ENCODE peak calls at places on chromosomes 5 and 9, in six cellular contexts. S is SK-N-SH, N is HepG2, T is H1, O is GM12878, M is K562. D is an unnamed sample.

GRCh38 chr5:176481659-176482213 is 33.6 kb downstream of the FAF2 start:
- DNase-seq in S (no peak), N (peak), T (no peak), O (no peak), M (no peak), D (no peak)

GRCh38 chr5:174190073-174190675 is 144.7 kb downstream of the NSG2 start:
- DNase-seq in S (peak), N (no peak), T (no peak), O (no peak), M (no peak), D (no peak)

GRCh38 chr9:32723801-32724200 is 59.5 kb upstream of the TMEM215 start:
- DNase-seq in S (no peak), N (no peak), T (no peak), O (no peak), M (no peak), D (no peak)

GRCh38 chr9:129995409-129996160 is 47.4 kb downstream of the FNBP1 start:
- DNase-seq in S (no peak), N (no peak), T (no peak), O (no peak), M (peak), D (no peak)

GRCh38 chr9:35481347-35481975 is 8.4 kb upstream of the RUSC2 start:
- DNase-seq in S (peak), N (peak), T (no peak), O (no peak), M (peak), D (peak)

GRCh38 chr5:142324871-142325676 is at the start of gene SPRY4:
- DNase-seq in S (peak), N (peak), T (peak), O (peak), M (peak), D (peak)

GRCh38 chr9:70607329-70607728 is 192.9 kb upstream of the KLF9 start:
- DNase-seq in S (no peak), N (no peak), T (no peak), O (no peak), M (no peak), D (no peak)

GRCh38 chr5:45060686-45061085 is 251.9 kb downstream of the MRPS30 start:
- DNase-seq in S (no peak), N (no peak), T (no peak), O (no peak), M (no peak), D (no peak)

GRCh38 chr5:9529513-9529912 is 16.4 kb downstream of the SEMA5A start:
- DNase-seq in S (no peak), N (no peak), T (no peak), O (no peak), M (no peak), D (no peak)

GRCh38 chr9:33161589-33162132 is 5.5 kb downstream of the B4GALT1 start:
- DNase-seq in S (no peak), N (no peak), T (no peak), O (no peak), M (no peak), D (peak)

GRCh38 chr9:87276327-87276841 is 221.3 kb upstream of the DAPK1 start:
- DNase-seq in S (no peak), N (no peak), T (no peak), O (peak), M (no peak), D (no peak)

GRCh38 chr5:16464664-16465543 is 696 bp downstream of the ZNF622 start:
- DNase-seq in S (no peak), N (no peak), T (no peak), O (no peak), M (no peak), D (no peak)

GRCh38 chr9:106075991-106076390 is 381.6 kb downstream of the TMEM38B start:
- DNase-seq in S (no peak), N (no peak), T (no peak), O (no peak), M (no peak), D (no peak)

GRCh38 chr9:91302831-91303230 is 58.9 kb downstream of the AUH start:
- DNase-seq in S (no peak), N (peak), T (no peak), O (no peak), M (no peak), D (peak)

GRCh38 chr9:27247756-27248155 is 49.2 kb downstream of the EQTN start:
- DNase-seq in S (peak), N (peak), T (peak), O (no peak), M (peak), D (peak)

GRCh38 chr9:130535818-130536521 is 43.4 kb upstream of the FUBP3 start:
- DNase-seq in S (no peak), N (peak), T (no peak), O (no peak), M (peak), D (no peak)

GRCh38 chr5:88878976-88879375 is 4.0 kb downstream of the MEF2C start:
- DNase-seq in S (no peak), N (no peak), T (no peak), O (no peak), M (no peak), D (no peak)

GRCh38 chr5:39521098-39521860 is 96.5 kb upstream of the DAB2 start:
- DNase-seq in S (no peak), N (no peak), T (no peak), O (no peak), M (no peak), D (no peak)

GRCh38 chr5:102778478-102778877 is 23.4 kb downstream of the PAM start:
- DNase-seq in S (no peak), N (no peak), T (no peak), O (no peak), M (no peak), D (no peak)

GRCh38 chr9:133707761-133708122 is 30.4 kb downstream of the SARDH start:
- DNase-seq in S (no peak), N (no peak), T (no peak), O (no peak), M (no peak), D (no peak)

GRCh38 chr5:68167195-68167651 is 48.3 kb upstream of the PIK3R1 start:
- DNase-seq in S (no peak), N (peak), T (no peak), O (no peak), M (no peak), D (no peak)

GRCh38 chr5:180400416-180400815 is 47.3 kb upstream of the GFPT2 start:
- DNase-seq in S (no peak), N (no peak), T (no peak), O (no peak), M (peak), D (no peak)

GRCh38 chr9:125343518-125344284 is 82.1 kb downstream of the GAPVD1 start:
- DNase-seq in S (no peak), N (no peak), T (peak), O (no peak), M (no peak), D (no peak)

GRCh38 chr5:134100283-134101011 is 14.0 kb upstream of the TCF7 start:
- DNase-seq in S (peak), N (no peak), T (no peak), O (peak), M (no peak), D (no peak)

GRCh38 chr9:137228515-137228967 is 1.2 kb downstream of the RNF224 start:
- DNase-seq in S (no peak), N (no peak), T (no peak), O (no peak), M (peak), D (no peak)

GRCh38 chr9:137226338-137227056 is 805 bp upstream of the RNF224 start:
- DNase-seq in S (no peak), N (no peak), T (no peak), O (no peak), M (no peak), D (no peak)

GRCh38 chr9:137227057-137227852 is at the start of gene RNF224:
- DNase-seq in S (peak), N (peak), T (no peak), O (no peak), M (peak), D (peak)

GRCh38 chr9:137228968-137229896 is 1.5 kb upstream of the SLC34A3 start:
- DNase-seq in S (no peak), N (no peak), T (no peak), O (no peak), M (no peak), D (no peak)

DNA sequence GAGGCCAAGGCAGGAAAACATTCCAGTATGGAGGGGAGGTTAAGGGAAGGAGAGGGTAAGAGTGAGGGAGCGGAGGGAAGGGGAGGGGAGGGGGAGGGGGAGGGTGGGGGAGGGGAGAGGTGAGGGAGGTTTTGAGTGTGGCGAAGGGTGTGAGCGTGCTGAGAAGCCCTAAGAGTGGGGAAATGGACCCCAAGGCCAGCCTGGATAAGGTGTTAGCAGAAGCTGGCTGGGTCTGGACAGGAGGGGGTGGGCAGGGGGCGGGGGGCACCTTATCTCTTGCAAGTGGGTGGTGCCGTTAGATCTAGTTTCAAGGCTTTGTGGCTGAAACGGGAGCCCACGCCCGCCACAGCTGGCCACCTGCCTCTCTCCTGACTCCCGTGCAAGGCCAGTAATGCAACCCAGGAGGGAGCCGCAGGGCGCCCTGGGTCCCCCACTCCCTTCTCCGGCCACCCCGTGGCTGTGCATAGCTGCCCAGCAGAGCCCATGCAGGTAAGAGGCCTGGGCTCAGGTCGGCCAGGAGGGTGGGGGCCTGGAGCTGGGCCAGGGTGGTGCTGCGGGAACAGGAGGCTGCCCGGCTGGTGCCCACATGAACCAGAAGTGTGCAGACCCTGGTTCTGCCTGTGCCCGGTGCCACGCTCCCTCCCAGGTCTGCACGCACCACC is 682 bp downstream of the RNF224 start:
- DNase-seq in S (no peak), N (no peak), T (no peak), O (no peak), M (peak), D (no peak)
- TF ChIP-seq CTCF in S (no peak), N (no peak), T (no peak), O (no peak), M (no peak), D (no peak)

GRCh38 chr9:18480649-18481048 is 6.7 kb downstream of the ADAMTSL1 start:
- DNase-seq in S (no peak), N (no peak), T (no peak), O (no peak), M (no peak), D (no peak)

GRCh38 chr9:18477121-18477705 is 3.3 kb downstream of the ADAMTSL1 start:
- DNase-seq in S (no peak), N (no peak), T (no peak), O (no peak), M (no peak), D (no peak)

GRCh38 chr9:18479405-18479804 is 5.5 kb downstream of the ADAMTSL1 start:
- DNase-seq in S (no peak), N (no peak), T (no peak), O (no peak), M (no peak), D (no peak)

GRCh38 chr9:18477719-18478118 is 3.8 kb downstream of the ADAMTSL1 start:
- DNase-seq in S (no peak), N (no peak), T (no peak), O (no peak), M (no peak), D (no peak)

GRCh38 chr9:18478517-18479361 is 4.8 kb downstream of the ADAMTSL1 start:
- DNase-seq in S (no peak), N (no peak), T (no peak), O (no peak), M (no peak), D (no peak)
- TF ChIP-seq JUND in S (peak), N (no peak), T (no peak), O (no peak), M (no peak), D (no peak)

DNA sequence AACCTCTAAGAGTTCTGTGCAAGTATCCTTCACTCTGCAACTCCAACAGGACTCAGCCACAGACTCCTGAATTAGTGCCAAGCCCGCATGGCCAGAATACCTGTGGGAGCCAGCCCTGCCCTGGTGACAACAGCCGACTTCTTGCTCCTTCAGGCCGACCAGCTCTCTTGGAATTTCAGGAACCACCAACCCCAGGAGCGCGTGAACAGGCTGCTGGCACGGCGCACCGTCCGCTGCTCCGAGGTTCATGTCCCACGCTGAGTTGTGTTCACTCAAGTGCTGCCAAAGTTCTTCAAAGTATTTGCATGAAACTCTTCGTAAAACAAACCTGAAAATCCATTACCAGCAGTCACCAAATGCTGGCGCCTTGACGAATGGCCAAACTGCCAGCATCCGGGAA is 232.8 kb downstream of the NR2F1-AS1 start:
- DNase-seq in S (no peak), N (no peak), T (no peak), O (no peak), M (no peak), D (no peak)
- H3K4me2 ChIP-seq in S (no peak), N (no peak), T (no peak), O (no peak), M (no peak), D (no peak)

DNA sequence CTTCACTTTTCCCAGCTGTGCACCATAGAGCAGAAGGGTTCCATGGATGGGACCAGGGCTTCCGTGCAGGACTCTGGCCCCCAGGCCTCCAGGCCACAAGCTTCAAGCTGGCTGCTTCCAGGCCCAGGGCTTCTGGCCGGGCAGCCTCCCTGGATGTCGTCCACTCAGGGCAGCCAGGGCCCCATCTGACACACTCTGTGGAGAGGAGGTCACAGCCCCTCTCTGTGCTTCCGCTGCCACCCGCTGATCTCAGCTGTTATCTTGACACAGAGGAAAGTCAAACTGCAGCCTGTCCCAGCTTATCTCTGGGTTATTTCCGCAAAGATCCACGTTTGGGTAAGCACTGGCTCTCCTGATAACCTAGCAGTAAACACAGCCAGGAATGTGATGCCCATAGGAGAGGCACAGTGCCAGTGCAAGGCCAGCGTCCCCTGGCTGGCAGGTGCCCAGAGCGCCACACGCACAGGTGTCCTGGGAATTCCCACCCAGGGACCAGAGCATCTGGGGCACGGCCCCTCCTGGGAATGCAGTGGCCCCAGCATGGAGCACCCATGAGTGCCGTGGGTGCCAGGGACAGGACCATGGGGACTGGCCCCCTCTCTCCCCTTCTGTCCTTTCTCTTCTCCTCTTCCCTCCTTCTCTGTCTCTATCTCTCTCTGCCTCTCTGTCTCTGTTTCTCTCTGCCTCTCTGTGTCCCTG is 15.6 kb upstream of the SLC6A19 start:
- DNase-seq in S (peak), N (peak), T (no peak), O (no peak), M (peak), D (no peak)
- TF ChIP-seq CTCF in S (no peak), N (peak), T (no peak), O (no peak), M (no peak), D (no peak)

GRCh38 chr9:98181746-98182068 is 10.7 kb downstream of the CORO2A start:
- DNase-seq in S (no peak), N (no peak), T (no peak), O (no peak), M (no peak), D (no peak)

GRCh38 chr9:98182069-98182820 is 10.2 kb downstream of the CORO2A start:
- DNase-seq in S (peak), N (no peak), T (no peak), O (no peak), M (peak), D (no peak)

GRCh38 chr9:98176391-98177259 is 15.8 kb downstream of the CORO2A start:
- DNase-seq in S (no peak), N (peak), T (no peak), O (no peak), M (no peak), D (no peak)

GRCh38 chr9:98180996-98181395 is 11.4 kb downstream of the CORO2A start:
- DNase-seq in S (no peak), N (no peak), T (no peak), O (no peak), M (no peak), D (no peak)

GRCh38 chr9:98178874-98179850 is 13.3 kb downstream of the CORO2A start:
- DNase-seq in S (no peak), N (no peak), T (no peak), O (no peak), M (no peak), D (no peak)
- TF ChIP-seq JUND in S (no peak), N (no peak), T (no peak), O (no peak), M (no peak), D (no peak)